ENCODE peak calls at places on chromosome 3, in nine cellular contexts. Z, E, C, O, U, H, K, A and D are unnamed samples.

GRCh38 chr3:157087398-157088132 is 72.4 kb downstream of the CCNL1 start:
- DNase-seq in E (no peak), O (no peak), A (no peak), Z (peak; percentile 45), K (no peak), H (no peak), U (no peak), C (no peak), D (no peak)

GRCh38 chr3:189883113-189883753 is 237.5 kb downstream of the P3H2 start:
- DNase-seq in Z (no peak), H (no peak), O (no peak), K (no peak), E (no peak), U (no peak), A (no peak), C (no peak), D (no peak)

GRCh38 chr3:113897373-113897777 is 50.4 kb upstream of the ZDHHC23 start:
- DNase-seq in Z (no peak), A (no peak), H (no peak), U (no peak), E (peak; percentile 30), O (no peak), K (peak; percentile 20), C (no peak), D (no peak)

GRCh38 chr3:1515842-1516241 is 423.0 kb downstream of the CNTN6 start:
- DNase-seq in C (no peak), Z (no peak), A (no peak), K (no peak), O (no peak), H (no peak), E (no peak), U (no peak), D (no peak)

GRCh38 chr3:100106531-100107155 is 7.7 kb downstream of the FILIP1L start:
- DNase-seq in K (no peak), Z (peak; percentile 55), A (no peak), E (no peak), H (no peak), O (no peak), C (no peak), U (no peak), D (no peak)

GRCh38 chr3:33717866-33718594 is at the start of gene CLASP2:
- DNase-seq in H (peak; percentile 91), Z (peak; percentile 94), U (peak; percentile 84), A (peak; percentile 89), C (peak; percentile 24), K (peak; percentile 91), O (peak; percentile 87), E (peak; percentile 84), D (peak; percentile 90)

GRCh38 chr3:176068750-176069149 is 1128.5 kb downstream of the TBL1XR1 start:
- DNase-seq in A (no peak), K (no peak), U (no peak), H (no peak), O (no peak), Z (no peak), C (no peak), E (no peak), D (no peak)

GRCh38 chr3:9175421-9175820 is 74.0 kb downstream of the SRGAP3 start:
- DNase-seq in C (no peak), H (no peak), O (peak; percentile 64), Z (no peak), A (no peak), U (no peak), E (peak; percentile 45), K (peak; percentile 25), D (no peak)

GRCh38 chr3:181265750-181266333 is 276.3 kb upstream of the DNAJC19 start:
- DNase-seq in Z (no peak), H (no peak), U (no peak), O (no peak), E (no peak), K (no peak), C (no peak), A (no peak), D (no peak)

GRCh38 chr3:161781381-161781780 is 284.8 kb downstream of the OTOL1 start:
- DNase-seq in H (no peak), C (no peak), A (no peak), K (no peak), U (no peak), E (no peak), Z (no peak), O (no peak), D (no peak)

GRCh38 chr3:64848822-64849221 is 161.0 kb upstream of the ADAMTS9 start:
- DNase-seq in A (no peak), C (no peak), Z (peak; percentile 74), E (no peak), K (peak; percentile 9), O (no peak), U (no peak), H (no peak), D (no peak)

GRCh38 chr3:149507491-149508324 is 33.2 kb downstream of the TM4SF4 start:
- DNase-seq in U (no peak), C (no peak), K (no peak), Z (peak; percentile 72), E (no peak), O (peak; percentile 50), A (no peak), H (no peak), D (no peak)

GRCh38 chr3:17456650-17457049 is 285.8 kb downstream of the TBC1D5 start:
- DNase-seq in H (no peak), A (no peak), K (no peak), Z (no peak), C (no peak), O (no peak), E (no peak), U (no peak), D (no peak)

GRCh38 chr3:98823791-98824190 is 60.7 kb downstream of the ST3GAL6 start:
- DNase-seq in U (no peak), O (no peak), Z (no peak), A (no peak), E (no peak), K (no peak), C (no peak), H (no peak), D (no peak)

GRCh38 chr3:25547928-25548327 is 116.8 kb downstream of the TOP2B start:
- DNase-seq in Z (no peak), H (no peak), K (no peak), O (no peak), U (no peak), A (no peak), E (no peak), C (no peak), D (no peak)

GRCh38 chr3:64681827-64682226 is 6.0 kb downstream of the ADAMTS9 start:
- DNase-seq in A (no peak), K (no peak), C (no peak), Z (no peak), U (no peak), H (no peak), O (no peak), E (no peak), D (peak; percentile 10)

GRCh38 chr3:58082047-58082446 is 73.8 kb downstream of the FLNB start:
- DNase-seq in K (no peak), U (no peak), H (no peak), Z (peak; percentile 73), E (no peak), O (no peak), A (no peak), C (no peak), D (peak; percentile 83)
- H3K27ac ChIP-seq in K (peak overlapping the region; percentile 13), U (no peak overlapping the region), H (no peak overlapping the region), Z (no peak overlapping the region), E (no peak overlapping the region), O (peak overlapping the region; percentile 79), A (peak overlapping the region; percentile 72), C (no peak overlapping the region), D (peak overlapping the region; percentile 55)

GRCh38 chr3:146530609-146531008 is 13.8 kb downstream of the PLSCR1 start:
- DNase-seq in C (no peak), E (no peak), O (no peak), A (no peak), H (no peak), K (no peak), Z (no peak), U (no peak), D (no peak)
- H3K27ac ChIP-seq in C (peak overlapping the region; percentile 3), E (no peak overlapping the region), O (no peak overlapping the region), A (no peak overlapping the region), H (no peak overlapping the region), K (no peak overlapping the region), Z (no peak overlapping the region), U (no peak overlapping the region), D (no peak overlapping the region)

DNA sequence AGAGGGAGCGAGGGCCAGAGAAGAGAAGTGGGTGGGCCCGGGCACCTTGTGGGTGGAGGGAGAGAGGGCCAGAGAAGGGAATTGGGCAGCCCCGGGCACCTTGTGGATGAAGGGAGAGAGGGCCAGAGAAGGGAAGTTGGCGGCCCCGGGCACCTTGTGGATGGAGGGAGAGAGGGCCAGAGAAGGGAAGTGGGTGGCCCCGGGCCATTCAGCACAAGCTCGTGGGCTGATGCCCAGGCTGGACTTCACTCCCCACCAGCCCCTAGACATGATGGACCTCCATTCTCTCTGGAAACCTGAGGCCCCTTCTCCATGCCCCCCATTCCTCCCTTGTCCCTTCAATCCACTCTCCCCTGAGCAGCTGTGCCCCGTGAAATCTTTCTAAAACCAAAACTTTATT is 15.8 kb downstream of the DUSP7 start:
- DNase-seq in E (no peak), H (no peak), A (no peak), U (no peak), O (no peak), K (no peak), Z (no peak), C (no peak), D (no peak)
- H3K27ac ChIP-seq in E (no peak overlapping the region), H (no peak overlapping the region), A (peak overlapping the region; percentile 78), U (no peak overlapping the region), O (peak overlapping the region; percentile 11), K (no peak overlapping the region), Z (no peak overlapping the region), C (no peak overlapping the region), D (peak overlapping the region; percentile 85)

GRCh38 chr3:178706411-178706810 is 170.2 kb downstream of the KCNMB2 start:
- DNase-seq in A (no peak), E (no peak), H (no peak), K (no peak), Z (no peak), C (no peak), O (no peak), U (no peak), D (no peak)

GRCh38 chr3:178705925-178706324 is 169.7 kb downstream of the KCNMB2 start:
- DNase-seq in K (no peak), C (no peak), H (no peak), Z (no peak), O (no peak), U (no peak), E (no peak), A (no peak), D (no peak)

GRCh38 chr3:178709047-178709446 is 172.8 kb downstream of the KCNMB2 start:
- DNase-seq in C (no peak), E (no peak), A (no peak), O (no peak), K (no peak), U (no peak), Z (peak; percentile 5), H (no peak), D (no peak)

GRCh38 chr3:178711753-178712152 is 175.5 kb downstream of the KCNMB2 start:
- DNase-seq in H (no peak), C (no peak), U (no peak), K (no peak), A (no peak), Z (no peak), E (no peak), O (no peak), D (no peak)

DNA sequence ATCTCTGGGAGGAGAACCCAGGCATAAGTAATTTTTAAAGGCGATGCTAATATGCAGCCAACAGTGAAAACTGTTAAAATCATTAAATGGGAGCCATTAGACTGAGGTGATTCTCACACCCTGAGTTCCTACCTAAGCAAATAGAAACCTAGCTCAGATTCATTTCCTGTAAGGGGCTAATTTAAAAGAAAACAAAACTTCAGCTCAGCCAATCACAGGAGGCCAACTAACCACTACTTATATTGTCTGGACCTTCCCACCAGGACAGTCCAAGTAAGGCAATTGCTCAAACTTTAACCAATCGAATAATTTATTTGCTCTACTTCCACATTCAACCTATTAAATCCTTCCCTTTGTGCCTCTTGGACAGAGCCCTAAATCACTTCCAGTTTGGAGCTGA is 171.4 kb downstream of the KCNMB2 start:
- DNase-seq in U (no peak), O (no peak), A (no peak), K (no peak), H (no peak), C (no peak), E (no peak), Z (no peak), D (no peak)
- H3K27ac ChIP-seq in U (no peak overlapping the region), O (no peak overlapping the region), A (no peak overlapping the region), K (no peak overlapping the region), H (no peak overlapping the region), C (no peak overlapping the region), E (no peak overlapping the region), Z (no peak overlapping the region), D (no peak overlapping the region)